ENCODE peak calls at places on chromosomes 4 and X, in four cellular contexts. S, P, B and K are unnamed samples.

GRCh38 chrX:132875705-132876508 is 82.5 kb downstream of the HS6ST2 start:
- DNase-seq in B (no peak), P (no peak), S (no peak), K (no peak)

GRCh38 chr4:145178740-145179139 is 1.6 kb downstream of the OTUD4 start:
- DNase-seq in B (no peak), S (no peak), P (no peak), K (no peak)

GRCh38 chrX:40094041-40094899 is 3.5 kb downstream of the BCOR start:
- DNase-seq in B (peak), P (no peak), S (no peak), K (no peak)

GRCh38 chr4:105147226-105148151 is 813 bp downstream of the TET2 start:
- DNase-seq in B (peak), S (peak), P (no peak), K (peak)

GRCh38 chrX:49727847-49728246 is 32.1 kb upstream of the PAGE1 start:
- DNase-seq in B (no peak), S (no peak), P (no peak), K (no peak)

GRCh38 chr4:136680271-136680670 is 852.0 kb downstream of the PCDH18 start:
- DNase-seq in P (no peak), B (no peak), S (no peak), K (no peak)

GRCh38 chr4:158020175-158020574 is 152.7 kb downstream of the GASK1B start:
- DNase-seq in B (no peak), P (no peak), S (peak), K (peak)

GRCh38 chr4:168811793-168812651 is 198.0 kb downstream of the CBR4 start:
- DNase-seq in S (no peak), B (no peak), P (no peak), K (no peak)

GRCh38 chr4:158999166-158999682 is 103.7 kb upstream of the RAPGEF2 start:
- DNase-seq in S (no peak), P (no peak), B (no peak), K (no peak)

GRCh38 chr4:125519376-125520171 is 204.8 kb downstream of the FAT4 start:
- DNase-seq in B (no peak), P (no peak), S (no peak), K (no peak)

GRCh38 chr4:76748649-76749048 is 149.3 kb downstream of the SOWAHB start:
- DNase-seq in S (peak), B (no peak), P (no peak), K (peak)

GRCh38 chrX:48920713-48921104 is 1.9 kb upstream of the PIM2 start:
- DNase-seq in B (no peak), P (no peak), S (no peak), K (no peak)

GRCh38 chrX:19443886-19444530 is 71.3 kb downstream of the MAP3K15 start:
- DNase-seq in P (no peak), S (no peak), B (no peak), K (no peak)

GRCh38 chrX:128928636-128929035 is 594.7 kb downstream of the SMARCA1 start:
- DNase-seq in S (no peak), P (no peak), B (no peak), K (no peak)

GRCh38 chr4:10613926-10614478 is 70.6 kb downstream of the CLNK start:
- DNase-seq in P (no peak), B (no peak), S (no peak), K (no peak)

GRCh38 chr4:188956566-188956965 is 817.3 kb downstream of the TRIML1 start:
- DNase-seq in S (no peak), B (no peak), P (no peak), K (no peak)

GRCh38 chr4:145887241-145887964 is 51.2 kb downstream of the ZNF827 start:
- DNase-seq in B (no peak), P (no peak), S (no peak), K (no peak)

GRCh38 chr4:175998782-175999181 is 66.9 kb upstream of the WDR17 start:
- DNase-seq in P (no peak), B (no peak), S (no peak), K (no peak)

GRCh38 chr4:73053974-73054480 is 15.5 kb downstream of the COX18 start:
- DNase-seq in P (no peak), S (no peak), B (no peak), K (no peak)

GRCh38 chr4:184854673-184855072 is 28.9 kb upstream of the ACSL1 start:
- DNase-seq in P (no peak), S (no peak), B (no peak), K (no peak)

GRCh38 chr4:140003851-140004579 is 150.0 kb downstream of the MAML3 start:
- DNase-seq in P (no peak), S (no peak), B (peak), K (no peak)

GRCh38 chrX:48683411-48683982 is at the start of gene WAS:
- DNase-seq in B (no peak), S (peak), P (no peak), K (no peak)

GRCh38 chrX:40646489-40647306 is 663 bp downstream of the CXorf38 start:
- DNase-seq in S (peak), B (no peak), P (peak), K (peak)

GRCh38 chrX:32116047-32116446 is 1044.2 kb upstream of the FTHL17 start:
- DNase-seq in P (no peak), B (no peak), S (no peak), K (no peak)

GRCh38 chr4:138291431-138291830 is 49.3 kb upstream of the SLC7A11 start:
- DNase-seq in B (no peak), P (no peak), S (no peak), K (no peak)

GRCh38 chr4:42816189-42816588 is 76.3 kb upstream of the GRXCR1 start:
- DNase-seq in B (no peak), P (no peak), S (no peak), K (no peak)

GRCh38 chr4:119697887-119698393 is 69.3 kb upstream of the PDE5A start:
- DNase-seq in S (no peak), P (no peak), B (no peak), K (no peak)